ENCODE peak calls at places on chromosomes 16 and 17, in eight cellular contexts. L is NCI-H748 treated with DMSO at 0.1 percent for 48 hours; S is nephron progenitor cell; R is NCI-H510A treated with DMSO at 0.1 percent for 48 hours; M is AG08395; H is activated naive CD8-positive, alpha-beta T cell treated with anti-CD3 and anti-CD28 coated beads for 36 hours; J is activated T-cell treated with anti-CD3 and anti-CD28 coated beads for 24 hours; F is SK-MEL-5. C is an unnamed sample.

GRCh38 chr17:54744750-54745149 is 155.9 kb upstream of the TOM1L1 start:
- DNase-seq in S (no peak), R (no peak), F (no peak), J (no peak), L (no peak), H (no peak), M (no peak), C (no peak)

GRCh38 chr17:8189041-8189710 is 804 bp downstream of the BORCS6 start:
- DNase-seq in S (no peak), J (no peak), L (no peak), R (no peak), F (no peak), M (no peak), H (peak), C (peak)

GRCh38 chr17:2090804-2091534 is 36.1 kb downstream of the HIC1 start:
- DNase-seq in R (no peak), L (no peak), H (no peak), J (no peak), S (peak), F (peak), M (peak), C (peak)

GRCh38 chr17:27471321-27472269 is 15.3 kb downstream of the KSR1 start:
- DNase-seq in J (peak), L (no peak), M (no peak), S (no peak), H (peak), F (no peak), R (no peak), C (no peak)

GRCh38 chr17:41986634-41987033 is 20.0 kb downstream of the CNP start:
- DNase-seq in S (no peak), M (no peak), J (no peak), H (no peak), R (no peak), L (no peak), F (no peak), C (no peak)

GRCh38 chr16:85570213-85570734 is 42.8 kb upstream of the GSE1 start:
- DNase-seq in J (no peak), F (no peak), H (peak), S (no peak), M (no peak), L (no peak), R (no peak), C (no peak)

GRCh38 chr17:42629420-42630009 is 20.0 kb downstream of the TUBG1 start:
- DNase-seq in H (no peak), S (no peak), L (no peak), F (no peak), R (no peak), J (no peak), M (no peak), C (no peak)

GRCh38 chr16:53893731-53894435 is 189.9 kb downstream of the FTO start:
- DNase-seq in S (no peak), M (peak), J (no peak), F (no peak), L (peak), R (peak), H (no peak), C (peak)

GRCh38 chr17:80947200-80947940 is 44.3 kb upstream of the CHMP6 start:
- DNase-seq in H (no peak), L (no peak), S (no peak), M (no peak), J (no peak), R (no peak), F (no peak), C (no peak)

GRCh38 chr17:50272711-50273653 is 1.3 kb upstream of the TMEM92 start:
- DNase-seq in L (no peak), H (peak), S (peak), J (peak), R (peak), M (peak), F (peak), C (peak)

GRCh38 chr17:43755389-43755875 is 3.2 kb downstream of the SOST start:
- DNase-seq in M (no peak), J (no peak), S (peak), L (no peak), H (peak), F (no peak), R (no peak), C (peak)

GRCh38 chr16:51408357-51408756 is 257.3 kb upstream of the SALL1 start:
- DNase-seq in F (no peak), L (no peak), J (no peak), R (no peak), S (no peak), H (no peak), M (peak), C (peak)

GRCh38 chr17:44997733-44998520 is 29.8 kb upstream of the C1QL1 start:
- DNase-seq in H (no peak), F (no peak), J (no peak), L (no peak), M (no peak), S (no peak), R (peak), C (peak)

GRCh38 chr17:66290097-66290722 is 12.2 kb upstream of the PRKCA start:
- DNase-seq in S (no peak), R (no peak), M (no peak), J (no peak), H (no peak), L (no peak), F (peak), C (no peak)

GRCh38 chr16:14640538-14640937 is 7.8 kb downstream of the BFAR start:
- DNase-seq in S (no peak), M (no peak), L (no peak), H (no peak), F (no peak), R (peak), J (no peak), C (no peak)

GRCh38 chr17:79845601-79845949 is 6.3 kb upstream of the CBX4 start:
- DNase-seq in R (no peak), M (no peak), S (no peak), L (no peak), J (no peak), F (peak), H (no peak), C (peak)

GRCh38 chr17:12509836-12510235 is 155.9 kb upstream of the MYOCD start:
- DNase-seq in S (no peak), J (no peak), L (no peak), F (no peak), M (peak), R (no peak), H (no peak), C (peak)

GRCh38 chr17:78272181-78272913 is 40.9 kb downstream of the TMEM235 start:
- DNase-seq in L (no peak), J (peak), S (no peak), H (peak), R (peak), F (peak), M (no peak), C (peak)

GRCh38 chr17:6421700-6422604 is 13.0 kb downstream of the AIPL1 start:
- DNase-seq in S (peak), H (peak), R (peak), J (peak), F (peak), M (peak), L (peak), C (peak)

GRCh38 chr16:57279780-57280638 is 4.5 kb downstream of the PLLP start:
- DNase-seq in H (no peak), L (no peak), F (no peak), M (no peak), S (no peak), J (no peak), R (no peak), C (no peak)

GRCh38 chr16:12258806-12259205 is 282.3 kb downstream of the SNX29 start:
- DNase-seq in S (no peak), M (no peak), J (no peak), H (no peak), L (no peak), F (no peak), R (no peak), C (no peak)

GRCh38 chr17:62140836-62141235 is 75.8 kb upstream of the MED13 start:
- DNase-seq in L (no peak), J (no peak), M (no peak), F (no peak), H (no peak), S (no peak), R (peak), C (no peak)

GRCh38 chr16:83433201-83433600 is 374.6 kb upstream of the HSBP1 start:
- DNase-seq in F (no peak), J (no peak), R (no peak), S (no peak), L (no peak), H (no peak), M (peak), C (peak)

GRCh38 chr17:3475155-3475808 is 515 bp upstream of the ASPA start:
- DNase-seq in S (no peak), M (no peak), R (no peak), H (no peak), L (no peak), J (no peak), F (peak), C (no peak)

GRCh38 chr16:85789773-85790172 is 9.6 kb downstream of the EMC8 start:
- DNase-seq in J (no peak), L (no peak), M (no peak), S (no peak), F (no peak), R (no peak), H (no peak), C (no peak)

GRCh38 chr16:47110939-47111338 is 32.8 kb downstream of the NETO2 start:
- DNase-seq in L (no peak), H (no peak), S (no peak), J (no peak), F (peak), M (no peak), R (no peak), C (no peak)